ENCODE peak calls at places on chromosome 5, in eight cellular contexts. H is T-cell; C is stimulated activated naive CD4-positive, alpha-beta T cell; D is upper lobe of right lung; Q is stimulated activated CD4-positive, alpha-beta T cell treated with anti-CD3 and anti-CD28 coated beads, Interleukin-12 subunit alpha, Interleukin-12 subunit beta, amount 100 ng/mL, for 4 hours; T is iris pigment epithelial cell; Z is NCI-H2081; G is activated naive CD4-positive, alpha-beta T cell treated with anti-CD3 and anti-CD28 coated beads, Interleukin-2, amount 10 ng/mL, durations not matched to agents 7 days and 5 days. U is an unnamed sample.

GRCh38 chr5:24862117-24862516 is 217.3 kb upstream of the CDH10 start:
- DNase-seq in H (no peak), Z (no peak), Q (no peak), D (no peak), G (no peak), C (no peak), T (no peak), U (no peak)

GRCh38 chr5:176844281-176844680 is 33.9 kb downstream of the UNC5A start:
- DNase-seq in Z (no peak), Q (no peak), D (no peak), T (no peak), C (no peak), H (no peak), G (no peak), U (no peak)

GRCh38 chr5:6631441-6631840 is 1.4 kb downstream of the NSUN2 start:
- DNase-seq in Q (no peak), T (peak; percentile 38), C (no peak), G (no peak), H (no peak), D (no peak), Z (no peak), U (no peak)

GRCh38 chr5:146910239-146910638 is 31.7 kb upstream of the PPP2R2B start:
- DNase-seq in Q (no peak), T (no peak), H (no peak), D (no peak), C (no peak), G (no peak), Z (no peak), U (no peak)

GRCh38 chr5:54643679-54644078 is 126.1 kb downstream of the SNX18 start:
- DNase-seq in G (no peak), Z (no peak), Q (no peak), H (no peak), D (no peak), C (no peak), T (peak; percentile 71), U (no peak)

GRCh38 chr5:14054965-14055963 is 87.9 kb upstream of the TRIO start:
- DNase-seq in Z (no peak), C (no peak), H (no peak), D (no peak), Q (no peak), G (no peak), T (peak; percentile 46), U (no peak)

GRCh38 chr5:82332889-82333619 is 54.9 kb upstream of the RPS23 start:
- DNase-seq in D (no peak), C (no peak), Q (no peak), Z (no peak), T (peak; percentile 63), H (no peak), G (no peak), U (no peak)

GRCh38 chr5:179317411-179318192 is 27.7 kb downstream of the ADAMTS2 start:
- DNase-seq in C (no peak), Q (no peak), D (peak; percentile 55), G (no peak), Z (no peak), H (no peak), T (no peak), U (no peak)

GRCh38 chr5:18068851-18069250 is 434.6 kb downstream of the TAF11L14 start:
- DNase-seq in H (no peak), C (no peak), Q (no peak), T (no peak), G (no peak), Z (peak; percentile 45), D (no peak), U (no peak)

GRCh38 chr5:15535938-15536337 is 36.0 kb downstream of the FBXL7 start:
- DNase-seq in T (no peak), G (no peak), C (no peak), Z (no peak), D (no peak), Q (no peak), H (no peak), U (no peak)

GRCh38 chr5:26647781-26648180 is 390.6 kb downstream of the CDH9 start:
- DNase-seq in H (no peak), Q (no peak), C (no peak), Z (no peak), G (no peak), T (no peak), D (no peak), U (no peak)

GRCh38 chr5:74378464-74378863 is 262.1 kb downstream of the ENC1 start:
- DNase-seq in Z (no peak), C (no peak), Q (no peak), H (no peak), D (no peak), T (no peak), G (no peak), U (no peak)

GRCh38 chr5:177232761-177233160 is 70.8 kb downstream of the RAB24 start:
- DNase-seq in Z (no peak), Q (no peak), T (peak; percentile 76), G (no peak), D (no peak), H (no peak), C (no peak), U (no peak)

GRCh38 chr5:52685621-52686370 is 101.9 kb upstream of the ITGA1 start:
- DNase-seq in C (no peak), T (no peak), G (no peak), D (no peak), Z (no peak), H (no peak), Q (no peak), U (no peak)

GRCh38 chr5:56229106-56229505 is 4.0 kb downstream of the ANKRD55 start:
- DNase-seq in Q (no peak), T (no peak), H (no peak), D (no peak), G (no peak), C (no peak), Z (no peak), U (no peak)

GRCh38 chr5:17329566-17329965 is 112.1 kb downstream of the BASP1 start:
- DNase-seq in H (no peak), C (no peak), G (no peak), T (no peak), Z (no peak), D (no peak), Q (no peak), U (no peak)

GRCh38 chr5:61575103-61575502 is 243.0 kb downstream of the ZSWIM6 start:
- DNase-seq in Q (no peak), H (no peak), T (peak; percentile 84), G (no peak), D (no peak), C (no peak), Z (peak; percentile 14), U (no peak)

GRCh38 chr5:168020522-168021294 is 270.7 kb upstream of the WWC1 start:
- DNase-seq in T (peak; percentile 3), D (no peak), Z (peak; percentile 4), C (no peak), H (no peak), G (no peak), Q (no peak), U (peak; percentile 20)

GRCh38 chr5:76082790-76083554 is at the start of gene SV2C:
- DNase-seq in H (peak; percentile 15), Z (peak; percentile 14), C (no peak), T (peak; percentile 10), G (peak; percentile 58), Q (no peak), D (peak; percentile 66), U (peak; percentile 21)

GRCh38 chr5:141186897-141187512 is at the start of gene PCDHB9:
- DNase-seq in C (no peak), H (no peak), Q (peak; percentile 25), G (peak; percentile 39), T (peak; percentile 18), Z (peak; percentile 44), D (no peak), U (peak; percentile 46)

GRCh38 chr5:75639912-75640311 is 28.7 kb downstream of the ANKDD1B start:
- DNase-seq in Q (no peak), C (no peak), G (no peak), D (no peak), T (peak; percentile 46), H (no peak), Z (no peak), U (no peak)